ENCODE peak calls at places on chromosomes 4 and X, in five cellular contexts. H, I, G, F and M are unnamed samples.

GRCh38 chr4:15653864-15654391 is 1.2 kb downstream of the FBXL5 start:
- DNase-seq in H (no peak), F (no peak), G (no peak), I (no peak), M (no peak)

GRCh38 chr4:1039493-1040343 is 28.3 kb downstream of the FGFRL1 start:
- DNase-seq in H (peak), I (no peak), F (no peak), G (no peak), M (no peak)

GRCh38 chr4:40870076-40870624 is 120.4 kb downstream of the NSUN7 start:
- DNase-seq in I (no peak), G (no peak), F (no peak), H (no peak), M (no peak)

GRCh38 chr4:152098365-152099060 is 337.7 kb upstream of the GATB start:
- DNase-seq in F (no peak), H (no peak), G (peak), I (no peak), M (no peak)

GRCh38 chr4:47668810-47669408 is 169.0 kb downstream of the CORIN start:
- DNase-seq in G (no peak), H (no peak), I (no peak), F (no peak), M (no peak)

GRCh38 chr4:79657379-79657778 is 249.4 kb upstream of the GK2 start:
- DNase-seq in H (no peak), F (no peak), G (no peak), I (no peak), M (no peak)

GRCh38 chrX:10892605-10893225 is 218.4 kb upstream of the HCCS start:
- DNase-seq in G (no peak), H (no peak), F (no peak), I (no peak), M (no peak)

GRCh38 chr4:2138846-2139500 is 79.8 kb downstream of the NAT8L start:
- DNase-seq in F (no peak), H (no peak), I (no peak), G (no peak), M (no peak)

GRCh38 chrX:41384041-41384705 is 50.2 kb downstream of the DDX3X start:
- DNase-seq in G (no peak), H (peak), I (no peak), F (peak), M (peak)

GRCh38 chr4:127995776-127996175 is 30.6 kb downstream of the ABHD18 start:
- DNase-seq in G (no peak), H (no peak), F (no peak), I (no peak), M (no peak)

GRCh38 chrX:103710609-103711008 is at the start of gene TMEM31:
- DNase-seq in G (no peak), I (no peak), F (no peak), H (no peak), M (no peak)
- TF ChIP-seq CTCF in G (no peak), I (no peak), F (no peak), H (no peak), M (no peak)

DNA sequence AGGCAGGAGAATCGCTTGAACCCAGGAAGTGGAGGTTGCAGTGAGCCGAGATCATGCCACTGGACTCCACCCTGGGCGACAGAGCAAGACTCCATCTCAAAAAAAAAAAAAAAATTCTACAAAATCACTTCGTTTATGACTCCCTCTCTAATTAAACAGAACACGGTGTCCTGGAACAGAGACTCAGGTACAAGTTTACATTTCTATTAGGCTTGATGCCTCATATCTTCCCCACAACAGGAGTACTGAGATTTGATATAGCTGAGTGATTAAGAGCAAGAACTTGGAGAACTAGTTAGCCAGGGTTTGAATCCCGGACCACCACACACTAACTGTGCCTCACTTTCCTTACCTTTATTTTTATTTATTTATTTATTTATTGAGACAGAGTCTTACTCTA is 42.2 kb upstream of the KLF3 start:
- DNase-seq in G (no peak), F (no peak), H (no peak), I (no peak), M (no peak)
- TF ChIP-seq CTCF in G (no peak), F (no peak), H (no peak), I (no peak), M (no peak)

GRCh38 chrX:87663421-87663820 is 145.8 kb downstream of the KLHL4 start:
- DNase-seq in F (no peak), G (no peak), I (no peak), H (no peak), M (no peak)
- TF ChIP-seq CTCF in F (no peak), G (no peak), I (no peak), H (no peak), M (no peak)

GRCh38 chr4:154082760-154083530 is 294.1 kb upstream of the SFRP2 start:
- DNase-seq in F (no peak), G (no peak), H (no peak), I (no peak), M (peak)
- TF ChIP-seq CTCF in F (no peak), G (no peak), H (no peak), I (no peak), M (no peak)

GRCh38 chr4:164977243-164978164 is at the start of gene TRIM61:
- DNase-seq in G (no peak), H (no peak), F (no peak), I (no peak), M (peak)
- TF ChIP-seq CTCF in G (no peak), H (no peak), F (no peak), I (no peak), M (no peak)

GRCh38 chr4:172142331-172142738 is 329.1 kb downstream of the GALNTL6 start:
- DNase-seq in I (no peak), H (no peak), F (no peak), G (no peak), M (no peak)
- TF ChIP-seq CTCF in I (no peak), H (no peak), F (no peak), G (no peak), M (no peak)